ENCODE peak calls at places on chromosomes 11 and 22, in seven cellular contexts. K is endodermal cell, N is RWPE1, D is MM.1S, Q is stomach, O is left lung, X is AG04450. T is an unnamed sample.
A peak's percentile ranks its signal among the peaks of the same experiment; 100 is the strongest.

GRCh38 chr11:128776434-128777284 is 82.8 kb downstream of the FLI1 start:
- DNase-seq in K (peak; percentile 92), N (no peak), D (peak; percentile 24), Q (peak; percentile 49), O (no peak), X (no peak), T (no peak)

GRCh38 chr22:42754658-42755057 is 34.0 kb upstream of the A4GALT start:
- DNase-seq in K (no peak), N (no peak), D (no peak), Q (peak; percentile 80), O (no peak), X (no peak), T (no peak)

GRCh38 chr11:78698612-78699011 is 123.9 kb upstream of the NARS2 start:
- DNase-seq in K (no peak), N (peak; percentile 52), D (no peak), Q (no peak), O (no peak), X (peak; percentile 6), T (no peak)

GRCh38 chr22:22945195-22945594 is 57.6 kb downstream of the IGLL5 start:
- DNase-seq in K (no peak), N (no peak), D (no peak), Q (peak; percentile 21), O (no peak), X (no peak), T (no peak)

GRCh38 chr11:119316017-119316728 is 757 bp downstream of the MCAM start:
- DNase-seq in K (peak; percentile 68), N (no peak), D (no peak), Q (no peak), O (no peak), X (no peak), T (no peak)

GRCh38 chr11:13116491-13116890 is 107.4 kb downstream of the RASSF10 start:
- DNase-seq in K (no peak), N (no peak), D (no peak), Q (no peak), O (no peak), X (no peak), T (no peak)

GRCh38 chr11:1732421-1733008 is 17.9 kb downstream of the IFITM10 start:
- DNase-seq in K (no peak), N (no peak), D (no peak), Q (no peak), O (no peak), X (no peak), T (no peak)

GRCh38 chr11:70517996-70518907 is 119.9 kb downstream of the CTTN start:
- DNase-seq in K (no peak), N (peak; percentile 36), D (no peak), Q (no peak), O (no peak), X (no peak), T (peak; percentile 53)

GRCh38 chr22:41280065-41280464 is 5.9 kb downstream of the RANGAP1 start:
- DNase-seq in K (no peak), N (peak; percentile 74), D (no peak), Q (no peak), O (no peak), X (no peak), T (peak; percentile 98)

GRCh38 chr11:85752201-85752889 is 58.6 kb downstream of the SYTL2 start:
- DNase-seq in K (no peak), N (no peak), D (no peak), Q (no peak), O (no peak), X (no peak), T (no peak)

GRCh38 chr11:1238767-1239595 is 16.1 kb downstream of the MUC5B start:
- DNase-seq in K (peak; percentile 94), N (peak; percentile 56), D (peak; percentile 47), Q (peak; percentile 61), O (no peak), X (no peak), T (no peak)

GRCh38 chr22:50161508-50162390 is 8.8 kb upstream of the PANX2 start:
- DNase-seq in K (peak; percentile 53), N (no peak), D (no peak), Q (no peak), O (no peak), X (no peak), T (no peak)

GRCh38 chr11:111531156-111531555 is 9.4 kb upstream of the LAYN start:
- DNase-seq in K (no peak), N (no peak), D (no peak), Q (no peak), O (no peak), X (no peak), T (no peak)

GRCh38 chr11:69356703-69357457 is 62.9 kb downstream of the MYEOV start:
- DNase-seq in K (peak; percentile 32), N (no peak), D (no peak), Q (peak; percentile 15), O (no peak), X (no peak), T (no peak)

GRCh38 chr11:63560506-63561179 is 2.5 kb downstream of the PLAAT2 start:
- DNase-seq in K (no peak), N (no peak), D (no peak), Q (peak; percentile 85), O (peak; percentile 76), X (no peak), T (no peak)

GRCh38 chr22:17587631-17588030 is 24.3 kb downstream of the SLC25A18 start:
- DNase-seq in K (no peak), N (no peak), D (no peak), Q (no peak), O (no peak), X (no peak), T (no peak)

GRCh38 chr22:11627798-11628650 is 3900.0 kb upstream of the OR11H1 start:
- DNase-seq in K (no peak), N (no peak), D (no peak), Q (no peak), O (no peak), X (no peak), T (no peak)

GRCh38 chr11:44727373-44728084 is 767 bp downstream of the TSPAN18 start:
- DNase-seq in K (peak; percentile 93), N (peak; percentile 85), D (peak; percentile 72), Q (peak; percentile 77), O (peak; percentile 75), X (peak; percentile 26), T (no peak)

GRCh38 chr11:44728491-44728910 is 1.7 kb downstream of the TSPAN18 start:
- DNase-seq in K (peak; percentile 81), N (no peak), D (no peak), Q (no peak), O (no peak), X (no peak), T (no peak)

GRCh38 chr11:44728085-44728410 is 1.3 kb downstream of the TSPAN18 start:
- DNase-seq in K (no peak), N (no peak), D (no peak), Q (no peak), O (no peak), X (no peak), T (no peak)

GRCh38 chr11:44726278-44727113 is at the start of gene TSPAN18:
- DNase-seq in K (peak; percentile 92), N (no peak), D (peak; percentile 64), Q (no peak), O (no peak), X (no peak), T (no peak)

GRCh38 chr11:44727114-44727372 is 281 bp downstream of the TSPAN18 start:
- DNase-seq in K (peak; percentile 73), N (no peak), D (no peak), Q (no peak), O (no peak), X (no peak), T (no peak)
- H3K27ac ChIP-seq in K (peak overlapping the region; percentile 77), N (no peak overlapping the region), D (no peak overlapping the region), Q (peak overlapping the region; percentile 72), O (peak overlapping the region; percentile 13), X (no peak overlapping the region), T (no peak overlapping the region)

GRCh38 chr11:10453261-10453660 is 1.8 kb upstream of the AMPD3 start:
- DNase-seq in K (no peak), N (peak; percentile 38), D (no peak), Q (no peak), O (no peak), X (no peak), T (no peak)
- H3K27ac ChIP-seq in K (no peak overlapping the region), N (no peak overlapping the region), D (no peak overlapping the region), Q (no peak overlapping the region), O (no peak overlapping the region), X (no peak overlapping the region), T (peak overlapping the region; percentile 99)

GRCh38 chr22:24947881-24948280 is 1.4 kb upstream of the LHFPL7 start:
- DNase-seq in K (no peak), N (no peak), D (no peak), Q (no peak), O (no peak), X (no peak), T (no peak)

GRCh38 chr22:24945430-24945829 is 1.1 kb downstream of the LHFPL7 start:
- DNase-seq in K (peak; percentile 29), N (no peak), D (no peak), Q (no peak), O (no peak), X (no peak), T (no peak)

GRCh38 chr22:24947383-24947782 is 889 bp upstream of the LHFPL7 start:
- DNase-seq in K (no peak), N (no peak), D (no peak), Q (no peak), O (no peak), X (no peak), T (no peak)

GRCh38 chr22:24950272-24950902 is 2.1 kb upstream of the KIAA1671 start:
- DNase-seq in K (peak; percentile 94), N (no peak), D (no peak), Q (no peak), O (no peak), X (no peak), T (no peak)

GRCh38 chr22:24948356-24949202 is 2.1 kb upstream of the LHFPL7 start:
- DNase-seq in K (peak; percentile 82), N (no peak), D (no peak), Q (no peak), O (no peak), X (no peak), T (no peak)
- H3K27ac ChIP-seq in K (no peak overlapping the region), N (no peak overlapping the region), D (no peak overlapping the region), Q (no peak overlapping the region), O (no peak overlapping the region), X (no peak overlapping the region), T (no peak overlapping the region)

DNA sequence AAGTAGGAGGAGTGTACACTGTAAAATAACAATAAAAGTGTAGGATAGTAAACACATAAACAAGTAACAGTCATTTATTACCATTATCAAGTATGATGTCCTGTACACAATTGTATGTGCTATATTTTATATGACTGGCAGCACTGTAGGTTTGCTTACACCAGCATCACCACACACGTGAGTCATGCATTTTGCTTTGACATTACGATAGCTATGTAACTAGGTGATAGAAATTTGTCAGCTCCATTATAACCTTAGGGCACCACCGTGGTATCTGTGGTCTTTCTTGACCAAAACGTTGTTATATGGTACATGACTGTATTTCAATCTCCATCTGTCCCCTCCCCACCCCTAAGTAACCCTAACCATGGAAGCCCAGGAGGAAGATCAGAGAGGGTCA is 1.1 kb downstream of the DNAL4 start:
- DNase-seq in K (no peak), N (no peak), D (no peak), Q (no peak), O (no peak), X (no peak), T (peak; percentile 14)
- H3K27ac ChIP-seq in K (no peak overlapping the region), N (no peak overlapping the region), D (no peak overlapping the region), Q (peak overlapping the region; percentile 85), O (no peak overlapping the region), X (no peak overlapping the region), T (peak overlapping the region; percentile 57)

GRCh38 chr22:20525048-20525447 is 17.6 kb downstream of the MED15 start:
- DNase-seq in K (no peak), N (no peak), D (no peak), Q (no peak), O (no peak), X (no peak), T (no peak)
- H3K27ac ChIP-seq in K (no peak overlapping the region), N (peak overlapping the region; percentile 100), D (no peak overlapping the region), Q (no peak overlapping the region), O (no peak overlapping the region), X (peak overlapping the region; percentile 47), T (peak overlapping the region; percentile 98)

GRCh38 chr22:30187094-30187493 is 59.5 kb downstream of the LIF start:
- DNase-seq in K (no peak), N (no peak), D (no peak), Q (no peak), O (no peak), X (no peak), T (no peak)
- H3K27ac ChIP-seq in K (no peak overlapping the region), N (no peak overlapping the region), D (no peak overlapping the region), Q (no peak overlapping the region), O (no peak overlapping the region), X (no peak overlapping the region), T (no peak overlapping the region)